ENCODE peak calls at places on chromosome 9, in four cellular contexts. J, P, R and K are unnamed samples.

GRCh38 chr9:109248133-109248581 is 72.7 kb downstream of the EPB41L4B start:
- DNase-seq in J (no peak), R (no peak), P (peak; percentile 57), K (no peak)

GRCh38 chr9:117414220-117414905 is 494 bp downstream of the ASTN2 start:
- DNase-seq in R (peak; percentile 56), J (no peak), P (no peak), K (peak; percentile 41)

GRCh38 chr9:18707078-18707477 is 233.1 kb downstream of the ADAMTSL1 start:
- DNase-seq in J (no peak), P (peak; percentile 6), R (no peak), K (no peak)

GRCh38 chr9:37390759-37391158 is 31.7 kb upstream of the GRHPR start:
- DNase-seq in R (peak; percentile 74), J (peak; percentile 31), P (no peak), K (peak; percentile 74)

GRCh38 chr9:22363421-22363887 is 83.2 kb upstream of the DMRTA1 start:
- DNase-seq in J (no peak), R (no peak), P (no peak), K (no peak)

GRCh38 chr9:83322438-83322837 is 215.8 kb downstream of the FRMD3 start:
- DNase-seq in R (no peak), J (no peak), P (no peak), K (peak; percentile 17)

GRCh38 chr9:1298027-1298426 is 247.9 kb downstream of the DMRT2 start:
- DNase-seq in R (no peak), P (no peak), J (no peak), K (peak; percentile 1)

GRCh38 chr9:114822708-114823107 is 16.9 kb upstream of the TNFSF15 start:
- DNase-seq in R (no peak), J (no peak), P (no peak), K (no peak)

GRCh38 chr9:137167752-137168574 is 1.9 kb downstream of the LRRC26 start:
- DNase-seq in J (no peak), P (no peak), R (peak; percentile 69), K (no peak)

GRCh38 chr9:36987409-36987808 is 46.7 kb downstream of the PAX5 start:
- DNase-seq in J (no peak), R (no peak), P (no peak), K (no peak)

GRCh38 chr9:93684806-93685553 is 108.6 kb downstream of the PHF2 start:
- DNase-seq in J (no peak), P (peak; percentile 24), R (peak; percentile 32), K (peak; percentile 39)

GRCh38 chr9:110960288-110960687 is 78.0 kb downstream of the LPAR1 start:
- DNase-seq in R (no peak), J (no peak), P (no peak), K (no peak)

GRCh38 chr9:117480729-117481128 is 65.9 kb upstream of the ASTN2 start:
- DNase-seq in P (no peak), J (no peak), R (no peak), K (no peak)

GRCh38 chr9:105150991-105151685 is 93.3 kb upstream of the SLC44A1 start:
- DNase-seq in J (no peak), R (no peak), P (peak; percentile 69), K (no peak)

GRCh38 chr9:86122309-86122708 is 23.0 kb upstream of the GOLM1 start:
- DNase-seq in P (no peak), R (peak; percentile 36), J (no peak), K (peak; percentile 37)

GRCh38 chr9:116278326-116278725 is 124.7 kb downstream of the PAPPA start:
- DNase-seq in J (no peak), R (no peak), P (no peak), K (no peak)

GRCh38 chr9:9142001-9142400 is 1342.4 kb upstream of the DMAC1 start:
- DNase-seq in J (peak; percentile 10), P (no peak), R (peak; percentile 30), K (peak; percentile 27)

GRCh38 chr9:83649080-83649479 is 26.1 kb downstream of the IDNK start:
- DNase-seq in R (peak; percentile 82), P (peak; percentile 28), J (peak; percentile 46), K (peak; percentile 81)

GRCh38 chr9:93232388-93232965 is 48.5 kb downstream of the WNK2 start:
- DNase-seq in J (no peak), R (no peak), P (no peak), K (no peak)

GRCh38 chr9:32344551-32345182 is 39.8 kb upstream of the ACO1 start:
- DNase-seq in J (peak; percentile 43), R (peak; percentile 87), P (peak; percentile 11), K (peak; percentile 94)

GRCh38 chr9:137383453-137384115 is 39.4 kb downstream of the EXD3 start:
- DNase-seq in J (no peak), P (no peak), R (peak; percentile 27), K (no peak)

GRCh38 chr9:123569343-123569694 is 213.3 kb downstream of the CRB2 start:
- DNase-seq in J (no peak), P (no peak), R (no peak), K (no peak)

GRCh38 chr9:2597483-2597882 is 24.1 kb upstream of the VLDLR start:
- DNase-seq in P (peak; percentile 2), R (no peak), J (no peak), K (no peak)

GRCh38 chr9:19156026-19156474 is 28.8 kb upstream of the PLIN2 start:
- DNase-seq in J (no peak), P (no peak), R (no peak), K (no peak)

GRCh38 chr9:7656648-7657047 is 142.9 kb downstream of the DMAC1 start:
- DNase-seq in J (no peak), R (no peak), P (peak; percentile 3), K (no peak)

GRCh38 chr9:87431831-87432230 is 65.8 kb upstream of the DAPK1 start:
- DNase-seq in R (no peak), J (no peak), P (no peak), K (no peak)

GRCh38 chr9:97307091-97307490 is 368 bp upstream of the CCDC180 start:
- DNase-seq in R (peak; percentile 97), P (peak; percentile 57), J (peak; percentile 71), K (peak; percentile 96)

GRCh38 chr9:124202447-124202971 is 55.2 kb upstream of the NEK6 start:
- DNase-seq in P (peak; percentile 16), J (no peak), R (no peak), K (peak; percentile 42)

GRCh38 chr9:130938652-130939404 is at the start of gene FIBCD1:
- DNase-seq in P (peak; percentile 34), J (no peak), R (peak; percentile 72), K (peak; percentile 67)

GRCh38 chr9:110287289-110287680 is 31.0 kb upstream of the TXN start:
- DNase-seq in R (no peak), J (no peak), P (no peak), K (no peak)

GRCh38 chr9:33480976-33481375 is 7.3 kb upstream of the NOL6 start:
- DNase-seq in R (no peak), P (no peak), J (no peak), K (no peak)

GRCh38 chr9:78606011-78606410 is 309.1 kb downstream of the PSAT1 start:
- DNase-seq in P (peak; percentile 13), J (no peak), R (no peak), K (no peak)

GRCh38 chr9:93265972-93266371 is 82.0 kb downstream of the WNK2 start:
- DNase-seq in R (no peak), P (no peak), J (no peak), K (no peak)

GRCh38 chr9:104911029-104911607 is 16.8 kb downstream of the ABCA1 start:
- DNase-seq in P (peak; percentile 71), J (no peak), R (no peak), K (no peak)

GRCh38 chr9:113131689-113132151 is 19.1 kb upstream of the SLC31A2 start:
- DNase-seq in P (peak; percentile 37), R (no peak), J (no peak), K (peak; percentile 51)

GRCh38 chr9:92270511-92270910 is 23.0 kb downstream of the IARS1 start:
- DNase-seq in P (no peak), J (no peak), R (no peak), K (no peak)

GRCh38 chr9:117315236-117315635 is 99.6 kb downstream of the ASTN2 start:
- DNase-seq in J (no peak), P (no peak), R (no peak), K (no peak)

DNA sequence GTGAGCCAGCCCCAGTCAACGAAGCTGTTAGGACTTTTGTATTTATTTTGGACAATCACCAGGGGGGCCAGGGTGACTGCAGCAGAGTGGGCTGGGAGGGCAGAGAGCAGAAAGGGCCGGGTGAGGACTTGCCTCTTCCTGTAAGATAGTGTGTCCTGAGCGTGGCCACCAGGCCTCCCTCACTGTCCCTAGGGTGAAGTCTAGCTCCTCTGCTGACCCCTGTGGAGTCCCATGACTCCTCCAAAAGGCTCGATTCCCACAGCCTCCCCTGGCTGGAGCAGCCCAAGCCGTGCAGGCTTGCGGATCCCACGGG is 147.8 kb downstream of the RXRA start:
- DNase-seq in R (no peak), P (peak; percentile 54), J (no peak), K (no peak)
- H2BK15ac ChIP-seq in R (no peak overlapping the region), P (peak overlapping the region; percentile 77), J (no peak overlapping the region), K (no peak overlapping the region)

DNA sequence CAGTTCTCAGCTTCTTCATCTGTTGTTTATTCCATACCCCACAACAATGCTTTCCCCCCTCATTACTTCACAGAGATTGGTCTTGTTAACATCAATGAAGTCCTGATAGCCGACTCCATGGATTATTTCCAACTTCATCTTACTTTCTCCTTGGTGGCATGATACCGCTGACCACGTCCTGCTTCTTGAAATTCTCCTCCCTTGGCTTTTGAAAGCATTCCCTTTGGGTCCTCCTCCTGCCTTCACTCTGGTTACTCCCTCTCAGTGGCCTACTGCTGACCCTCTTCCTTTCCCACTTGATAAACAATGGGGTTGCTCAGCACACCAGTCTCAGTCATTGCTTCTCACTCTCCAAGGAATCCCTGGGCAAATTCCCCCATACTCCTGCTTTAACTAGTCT is 283.8 kb downstream of the SEC61B start:
- DNase-seq in R (no peak), J (no peak), P (no peak), K (no peak)
- H4K5ac ChIP-seq in R (no peak overlapping the region), J (no peak overlapping the region), P (no peak overlapping the region), K (no peak overlapping the region)

DNA sequence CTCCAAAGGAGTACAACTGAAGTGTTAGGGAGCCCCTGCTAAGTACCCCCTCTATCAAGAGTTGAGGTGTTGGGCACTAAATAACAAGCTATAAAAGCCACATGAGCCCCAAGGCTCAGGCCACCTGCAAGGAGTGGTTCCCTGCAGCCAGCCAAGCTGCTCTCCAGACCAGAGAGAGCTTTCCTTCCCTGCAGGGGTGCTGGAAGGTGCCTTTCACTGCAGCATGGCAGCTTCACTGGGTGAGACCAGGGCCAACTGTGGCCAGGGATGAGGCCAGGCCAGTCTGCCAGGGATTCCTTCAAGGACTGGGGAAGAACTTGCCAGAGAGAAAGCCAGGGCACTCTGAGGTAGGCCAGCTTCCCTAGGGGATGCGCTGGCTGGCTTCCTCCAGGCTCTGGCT is 14.9 kb downstream of the GADD45G start:
- DNase-seq in P (no peak), J (no peak), R (no peak), K (no peak)
- H3K4ac ChIP-seq in P (no peak overlapping the region), J (no peak overlapping the region), R (no peak overlapping the region), K (no peak overlapping the region)

GRCh38 chr9:135990468-135991429 is 29.6 kb upstream of the UBAC1 start:
- DNase-seq in J (peak; percentile 62), R (peak; percentile 78), P (peak; percentile 47), K (peak; percentile 83)
- H2BK15ac ChIP-seq in J (peak overlapping the region; percentile 92), R (no peak overlapping the region), P (no peak overlapping the region), K (no peak overlapping the region)